ENCODE peak calls at places on chromosomes 11 and 22, in four cellular contexts. O is PC-3, Y is sigmoid colon, X is endothelial cell of umbilical vein. S is an unnamed sample.

GRCh38 chr11:2517016-2517385 is 72.2 kb downstream of the KCNQ1 start:
- DNase-seq in O (no peak), Y (peak; percentile 57), X (no peak), S (no peak)

GRCh38 chr11:61279934-61280656 is 15.0 kb downstream of the VWCE start:
- DNase-seq in O (peak; percentile 97), Y (no peak), X (no peak), S (no peak)

GRCh38 chr22:22684605-22685561 is 40.5 kb downstream of the GGTLC2 start:
- DNase-seq in O (peak; percentile 56), Y (peak; percentile 43), X (no peak), S (peak; percentile 42)

GRCh38 chr11:113448311-113448666 is 26.9 kb downstream of the DRD2 start:
- DNase-seq in O (no peak), Y (no peak), X (no peak), S (no peak)

GRCh38 chr11:17218403-17218802 is 10.6 kb upstream of the PIK3C2A start:
- DNase-seq in O (peak; percentile 34), Y (no peak), X (no peak), S (no peak)

GRCh38 chr11:108803781-108804180 is 138.9 kb downstream of the DDX10 start:
- DNase-seq in O (no peak), Y (no peak), X (no peak), S (peak; percentile 50)

GRCh38 chr22:39439170-39439569 is 17.6 kb upstream of the MGAT3 start:
- DNase-seq in O (peak; percentile 58), Y (no peak), X (no peak), S (peak; percentile 47)

GRCh38 chr11:34394771-34395300 is 37.0 kb upstream of the ABTB2 start:
- DNase-seq in O (no peak), Y (no peak), X (no peak), S (no peak)

GRCh38 chr11:61460474-61460881 is 30.6 kb downstream of the SDHAF2 start:
- DNase-seq in O (no peak), Y (peak; percentile 91), X (no peak), S (no peak)

GRCh38 chr22:35835998-35836691 is 118.5 kb downstream of the APOL5 start:
- DNase-seq in O (peak; percentile 80), Y (peak; percentile 76), X (peak; percentile 83), S (peak; percentile 86)

GRCh38 chr11:32830413-32830738 is 649 bp downstream of the PRRG4 start:
- DNase-seq in O (peak; percentile 69), Y (no peak), X (no peak), S (no peak)

GRCh38 chr11:122128146-122128545 is 12.1 kb upstream of the BLID start:
- DNase-seq in O (no peak), Y (no peak), X (no peak), S (no peak)

GRCh38 chr11:18540207-18541009 is 13.7 kb upstream of the TSG101 start:
- DNase-seq in O (peak; percentile 57), Y (no peak), X (peak; percentile 43), S (peak; percentile 30)
- TF ChIP-seq CTCF in O (peak; percentile 80), Y (no peak), X (peak; percentile 26), S (peak; percentile 46)

GRCh38 chr11:65606876-65607613 is 7.0 kb downstream of the MAP3K11 start:
- DNase-seq in O (no peak), Y (peak; percentile 99), X (peak; percentile 96), S (peak; percentile 97)
- H3K4me3 ChIP-seq in O (no peak overlapping the region), Y (peak overlapping the region; percentile 42), X (no peak overlapping the region), S (no peak overlapping the region)

GRCh38 chr11:12410006-12410728 is 32.8 kb downstream of the PARVA start:
- DNase-seq in O (peak; percentile 30), Y (peak; percentile 92), X (peak; percentile 15), S (peak; percentile 53)
- TF ChIP-seq CTCF in O (peak; percentile 47), Y (no peak), X (no peak), S (no peak)

DNA sequence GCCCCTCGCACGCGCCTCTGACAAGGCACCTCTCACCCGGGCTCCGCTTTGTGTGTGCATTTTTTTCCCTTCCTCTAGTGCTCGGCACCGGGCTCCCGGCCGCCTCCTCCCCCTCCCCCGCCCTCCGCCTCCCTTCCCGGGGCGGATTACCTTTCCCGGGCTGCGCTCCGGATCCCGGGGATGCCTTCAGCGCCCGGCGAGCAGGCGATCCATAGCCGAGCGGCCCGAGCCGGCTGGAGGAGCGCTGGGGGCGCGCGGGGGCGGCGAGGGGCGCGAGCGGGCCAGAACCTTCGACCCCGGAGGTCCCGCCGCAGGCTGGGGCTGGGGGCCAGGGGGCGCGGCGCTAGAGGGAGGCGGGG is 282 bp downstream of the MPPED2 start:
- DNase-seq in O (no peak), Y (peak; percentile 68), X (no peak), S (no peak)
- H3K4me3 ChIP-seq in O (no peak overlapping the region), Y (peak overlapping the region; percentile 89), X (no peak overlapping the region), S (peak overlapping the region; percentile 37)

GRCh38 chr11:128520206-128520885 is 67.0 kb downstream of the ETS1 start:
- DNase-seq in O (no peak), Y (no peak), X (no peak), S (no peak)
- TF ChIP-seq CTCF in O (no peak), Y (no peak), X (no peak), S (no peak)

GRCh38 chr22:46968359-46968740 is 205.9 kb downstream of the TBC1D22A start:
- DNase-seq in O (no peak), Y (peak; percentile 37), X (no peak), S (no peak)
- H3K4me3 ChIP-seq in O (no peak overlapping the region), Y (no peak overlapping the region), X (no peak overlapping the region), S (no peak overlapping the region)

GRCh38 chr11:68867067-68867466 is 25.4 kb upstream of the CPT1A start:
- DNase-seq in O (no peak), Y (no peak), X (no peak), S (no peak)

GRCh38 chr11:68865241-68865640 is 23.5 kb upstream of the CPT1A start:
- DNase-seq in O (no peak), Y (no peak), X (no peak), S (no peak)

GRCh38 chr11:68863553-68864265 is 22.0 kb upstream of the CPT1A start:
- DNase-seq in O (no peak), Y (no peak), X (no peak), S (no peak)

GRCh38 chr11:68859123-68859522 is 17.4 kb upstream of the CPT1A start:
- DNase-seq in O (no peak), Y (no peak), X (no peak), S (no peak)

GRCh38 chr11:68862426-68862825 is 20.7 kb upstream of the CPT1A start:
- DNase-seq in O (no peak), Y (no peak), X (no peak), S (no peak)
- TF ChIP-seq CTCF in O (no peak), Y (no peak), X (no peak), S (no peak)

DNA sequence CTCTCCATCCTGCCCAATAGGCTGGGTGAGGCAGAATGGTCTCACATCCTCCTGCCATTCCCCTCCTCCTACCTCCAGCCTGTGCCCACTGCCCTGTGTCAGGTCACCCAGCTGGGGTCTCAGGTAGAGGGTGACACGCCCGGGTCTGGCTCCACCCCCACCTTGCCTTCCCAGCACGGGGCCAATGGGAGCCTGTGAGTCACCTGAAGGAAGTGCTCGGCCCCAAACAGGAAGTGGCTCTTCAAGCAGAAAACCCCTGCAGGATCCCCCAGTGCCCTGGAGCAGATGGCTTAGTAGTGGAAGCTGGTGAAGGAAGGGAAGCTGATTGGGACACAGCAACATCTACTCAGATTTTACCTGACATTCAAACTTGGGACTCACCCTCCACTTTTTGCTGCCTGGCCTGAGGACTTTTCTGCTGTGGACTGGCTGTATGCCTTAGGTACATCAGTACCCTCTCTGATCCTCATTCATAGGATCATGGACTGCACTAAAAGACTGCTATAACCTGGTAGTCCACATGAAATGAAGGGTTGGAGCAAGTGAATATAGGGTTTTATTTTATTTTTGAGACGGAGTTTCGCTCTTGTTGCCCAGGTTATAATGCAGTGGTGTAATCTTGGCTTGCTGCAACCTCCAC is 33.4 kb downstream of the GDPD5 start:
- DNase-seq in O (peak; percentile 51), Y (no peak), X (peak; percentile 47), S (no peak)
- H3K4me3 ChIP-seq in O (no peak overlapping the region), Y (no peak overlapping the region), X (no peak overlapping the region), S (no peak overlapping the region)